ENCODE peak calls at places on chromosomes 16 and 17, in seven cellular contexts. Q is endothelial cell of umbilical vein; P is germinal center; I is body of pancreas; Y is foreskin fibroblast; T is HCEC 1CT; E is activated CD4-positive, alpha-beta T cell treated with anti-CD3 and anti-CD28 coated beads for 24 hours. S is an unnamed sample.

GRCh38 chr17:82096709-82097186 is 1.3 kb downstream of the FASN start:
- DNase-seq in Q (no peak), P (no peak), I (no peak), Y (no peak), T (no peak), E (no peak), S (no peak)

GRCh38 chr17:57315061-57315851 is 58.9 kb downstream of the MSI2 start:
- DNase-seq in Q (no peak), P (no peak), I (no peak), Y (no peak), T (no peak), E (no peak), S (no peak)

GRCh38 chr16:19291459-19291858 is 5.9 kb downstream of the CLEC19A start:
- DNase-seq in Q (peak; percentile 15), P (no peak), I (peak; percentile 27), Y (no peak), T (peak; percentile 14), E (no peak), S (no peak)

GRCh38 chr17:50636804-50637195 is 2.1 kb downstream of the ABCC3 start:
- DNase-seq in Q (no peak), P (no peak), I (no peak), Y (no peak), T (no peak), E (no peak), S (no peak)

GRCh38 chr16:87724490-87725291 is 41.1 kb downstream of the KLHDC4 start:
- DNase-seq in Q (no peak), P (peak; percentile 51), I (no peak), Y (no peak), T (no peak), E (no peak), S (no peak)

GRCh38 chr17:64133546-64134215 is 3.7 kb upstream of the ERN1 start:
- DNase-seq in Q (peak; percentile 76), P (peak; percentile 64), I (peak; percentile 64), Y (peak; percentile 82), T (peak; percentile 64), E (no peak), S (no peak)

GRCh38 chr17:75553553-75554110 is 28.1 kb downstream of the LLGL2 start:
- DNase-seq in Q (no peak), P (no peak), I (no peak), Y (no peak), T (no peak), E (no peak), S (no peak)

GRCh38 chr17:3536736-3537135 is 20.9 kb downstream of the TRPV3 start:
- DNase-seq in Q (no peak), P (no peak), I (no peak), Y (no peak), T (no peak), E (no peak), S (no peak)

GRCh38 chr16:85662976-85663830 is 25.6 kb downstream of the GINS2 start:
- DNase-seq in Q (no peak), P (no peak), I (no peak), Y (no peak), T (no peak), E (no peak), S (no peak)

GRCh38 chr16:50635505-50636392 is 45.4 kb downstream of the SNX20 start:
- DNase-seq in Q (no peak), P (no peak), I (no peak), Y (no peak), T (no peak), E (no peak), S (no peak)

GRCh38 chr16:52631711-52632110 is 84.8 kb upstream of the TOX3 start:
- DNase-seq in Q (no peak), P (no peak), I (no peak), Y (no peak), T (no peak), E (no peak), S (no peak)

GRCh38 chr17:74757931-74758845 is 9.8 kb downstream of the NHERF1 start:
- DNase-seq in Q (no peak), P (no peak), I (no peak), Y (no peak), T (no peak), E (no peak), S (no peak)

GRCh38 chr17:2237521-2237921 is 66.1 kb downstream of the SMG6 start:
- DNase-seq in Q (peak; percentile 71), P (no peak), I (peak; percentile 50), Y (peak; percentile 62), T (no peak), E (no peak), S (no peak)

GRCh38 chr17:12985431-12986285 is 32.2 kb downstream of the ELAC2 start:
- DNase-seq in Q (no peak), P (no peak), I (no peak), Y (peak; percentile 55), T (no peak), E (no peak), S (no peak)

GRCh38 chr17:7656958-7657715 is 6.4 kb downstream of the ATP1B2 start:
- DNase-seq in Q (no peak), P (no peak), I (peak; percentile 45), Y (no peak), T (no peak), E (no peak), S (no peak)

GRCh38 chr17:36001109-36001735 is at the start of gene CCL15:
- DNase-seq in Q (no peak), P (no peak), I (no peak), Y (no peak), T (no peak), E (no peak), S (no peak)

S was measured in stimulated activated effector memory CD8-positive, alpha-beta T cell treated with anti-CD3 and anti-CD28 coated beads, Interleukin-12 subunit alpha, Interleukin-12 subunit beta, amount 100 ng/mL, for 72 hours.